ENCODE peak calls at places on chromosomes 11 and 22, in eight cellular contexts. K, O, L, M, X, G, B and V are unnamed samples.

GRCh38 chr11:33214187-33214586 is 43.0 kb upstream of the HIPK3 start:
- DNase-seq in K (no peak), O (no peak), L (no peak), M (no peak), X (no peak), G (no peak), B (no peak), V (no peak)

GRCh38 chr22:38461414-38462081 is 6.3 kb upstream of the KDELR3 start:
- DNase-seq in K (peak), O (no peak), L (no peak), M (peak), X (peak), G (peak), B (peak), V (peak)

GRCh38 chr11:61697093-61697492 is 16.9 kb downstream of the DAGLA start:
- DNase-seq in K (peak), O (no peak), L (no peak), M (no peak), X (no peak), G (no peak), B (no peak), V (peak)

GRCh38 chr11:88414385-88414861 is 76.9 kb upstream of the CTSC start:
- DNase-seq in K (no peak), O (no peak), L (no peak), M (peak), X (no peak), G (no peak), B (no peak), V (no peak)

GRCh38 chr11:72069200-72069599 is 11.1 kb downstream of the NUMA1 start:
- DNase-seq in K (no peak), O (no peak), L (no peak), M (no peak), X (no peak), G (no peak), B (no peak), V (no peak)

GRCh38 chr11:69204246-69205124 is 48.8 kb downstream of the SMIM38 start:
- DNase-seq in K (no peak), O (no peak), L (no peak), M (no peak), X (no peak), G (no peak), B (no peak), V (no peak)

GRCh38 chr11:86687083-86687799 is 14.8 kb upstream of the ME3 start:
- DNase-seq in K (no peak), O (no peak), L (no peak), M (peak), X (no peak), G (no peak), B (no peak), V (no peak)

GRCh38 chr22:30978304-30978962 is 9.4 kb downstream of the TUG1 start:
- DNase-seq in K (no peak), O (no peak), L (no peak), M (no peak), X (no peak), G (no peak), B (no peak), V (no peak)

GRCh38 chr22:34620832-34621231 is 445.1 kb upstream of the ISX start:
- DNase-seq in K (no peak), O (no peak), L (no peak), M (no peak), X (no peak), G (no peak), B (no peak), V (no peak)

GRCh38 chr11:130390071-130390758 is 38.2 kb downstream of the ADAMTS8 start:
- DNase-seq in K (no peak), O (no peak), L (no peak), M (no peak), X (no peak), G (peak), B (no peak), V (peak)

GRCh38 chr11:88508808-88509581 is 171.5 kb upstream of the CTSC start:
- DNase-seq in K (peak), O (no peak), L (no peak), M (no peak), X (peak), G (no peak), B (no peak), V (no peak)

GRCh38 chr11:43937434-43938411 is 4.7 kb upstream of the C11orf96 start:
- DNase-seq in K (no peak), O (no peak), L (peak), M (no peak), X (no peak), G (no peak), B (no peak), V (peak)

GRCh38 chr22:32499666-32500065 is 25.1 kb downstream of the FBXO7 start:
- DNase-seq in K (no peak), O (no peak), L (no peak), M (no peak), X (no peak), G (no peak), B (no peak), V (no peak)

GRCh38 chr11:44453871-44454270 is 111.6 kb upstream of the CD82 start:
- DNase-seq in K (no peak), O (no peak), L (no peak), M (no peak), X (no peak), G (no peak), B (no peak), V (no peak)

GRCh38 chr11:6438979-6439571 is 1.7 kb downstream of the HPX start:
- DNase-seq in K (no peak), O (no peak), L (no peak), M (peak), X (peak), G (peak), B (no peak), V (peak)

GRCh38 chr22:46267431-46268279 is at the start of gene TTC38:
- DNase-seq in K (peak), O (no peak), L (no peak), M (peak), X (peak), G (peak), B (peak), V (peak)

GRCh38 chr22:46693634-46694422 is 44.2 kb downstream of the CERK start:
- DNase-seq in K (no peak), O (no peak), L (no peak), M (no peak), X (no peak), G (no peak), B (no peak), V (no peak)

GRCh38 chr11:12669930-12670329 is 4.3 kb upstream of the TEAD1 start:
- DNase-seq in K (no peak), O (no peak), L (no peak), M (no peak), X (no peak), G (no peak), B (no peak), V (no peak)

GRCh38 chr22:43270314-43270908 is 72.8 kb downstream of the SCUBE1 start:
- DNase-seq in K (no peak), O (no peak), L (no peak), M (no peak), X (peak), G (no peak), B (no peak), V (no peak)

GRCh38 chr22:37090920-37091688 is 18.4 kb downstream of the TMPRSS6 start:
- DNase-seq in K (no peak), O (no peak), L (no peak), M (no peak), X (no peak), G (no peak), B (no peak), V (no peak)

GRCh38 chr11:17786824-17787525 is 52.4 kb downstream of the KCNC1 start:
- DNase-seq in K (peak), O (no peak), L (no peak), M (no peak), X (no peak), G (no peak), B (no peak), V (peak)

GRCh38 chr11:116892374-116892773 is 55.0 kb upstream of the APOA1 start:
- DNase-seq in K (no peak), O (no peak), L (no peak), M (no peak), X (no peak), G (no peak), B (no peak), V (no peak)

GRCh38 chr11:117218133-117218915 is 13.5 kb downstream of the PCSK7 start:
- DNase-seq in K (no peak), O (no peak), L (no peak), M (peak), X (no peak), G (no peak), B (peak), V (no peak)

GRCh38 chr11:22049276-22049675 is 143.6 kb upstream of the ANO5 start:
- DNase-seq in K (no peak), O (no peak), L (no peak), M (no peak), X (no peak), G (no peak), B (no peak), V (no peak)

GRCh38 chr22:46719921-46720320 is 18.1 kb downstream of the CERK start:
- DNase-seq in K (no peak), O (no peak), L (no peak), M (no peak), X (no peak), G (no peak), B (no peak), V (no peak)

GRCh38 chr11:10920205-10920604 is 62.4 kb upstream of the ZBED5 start:
- DNase-seq in K (no peak), O (no peak), L (no peak), M (no peak), X (no peak), G (no peak), B (no peak), V (peak)

GRCh38 chr11:2768471-2769408 is 68.9 kb upstream of the KCNQ1OT1 start:
- DNase-seq in K (no peak), O (peak), L (peak), M (peak), X (no peak), G (peak), B (no peak), V (peak)

GRCh38 chr11:68353118-68353517 is 40.7 kb downstream of the LRP5 start:
- DNase-seq in K (no peak), O (no peak), L (no peak), M (no peak), X (no peak), G (no peak), B (no peak), V (no peak)

GRCh38 chr11:83206221-83206620 is 12.7 kb downstream of the ANKRD42 start:
- DNase-seq in K (no peak), O (no peak), L (no peak), M (no peak), X (no peak), G (no peak), B (no peak), V (no peak)

GRCh38 chr11:12267921-12268320 is 109.5 kb upstream of the PARVA start:
- DNase-seq in K (no peak), O (no peak), L (no peak), M (no peak), X (no peak), G (no peak), B (no peak), V (no peak)

GRCh38 chr11:22830082-22830414 is 447 bp upstream of the SVIP start:
- DNase-seq in K (no peak), O (no peak), L (no peak), M (no peak), X (no peak), G (no peak), B (no peak), V (no peak)

GRCh38 chr22:44597616-44598015 is 99.6 kb upstream of the RTL6 start:
- DNase-seq in K (peak), O (no peak), L (no peak), M (no peak), X (no peak), G (no peak), B (no peak), V (peak)

GRCh38 chr22:37014415-37014806 is 4.8 kb downstream of the TST start:
- DNase-seq in K (no peak), O (no peak), L (no peak), M (no peak), X (no peak), G (no peak), B (no peak), V (no peak)

GRCh38 chr11:43747130-43747802 is 66.7 kb downstream of the HSD17B12 start:
- DNase-seq in K (no peak), O (no peak), L (no peak), M (no peak), X (no peak), G (no peak), B (no peak), V (no peak)

GRCh38 chr22:25067851-25068421 is 115.4 kb downstream of the KIAA1671 start:
- DNase-seq in K (peak), O (no peak), L (no peak), M (no peak), X (no peak), G (peak), B (no peak), V (no peak)

GRCh38 chr11:65186701-65187100 is 5.0 kb downstream of the CAPN1 start:
- DNase-seq in K (no peak), O (no peak), L (no peak), M (no peak), X (no peak), G (no peak), B (no peak), V (no peak)

GRCh38 chr11:58742981-58743880 is 11.5 kb upstream of the GLYAT start:
- DNase-seq in K (no peak), O (no peak), L (no peak), M (no peak), X (no peak), G (no peak), B (no peak), V (no peak)

GRCh38 chr11:9663699-9664275 is at the start of gene SWAP70:
- DNase-seq in K (peak), O (no peak), L (peak), M (peak), X (peak), G (peak), B (peak), V (peak)
- TF ChIP-seq CTCF in K (peak), O (peak), L (peak), M (peak), X (peak), G (peak), B (peak), V (peak)

DNA sequence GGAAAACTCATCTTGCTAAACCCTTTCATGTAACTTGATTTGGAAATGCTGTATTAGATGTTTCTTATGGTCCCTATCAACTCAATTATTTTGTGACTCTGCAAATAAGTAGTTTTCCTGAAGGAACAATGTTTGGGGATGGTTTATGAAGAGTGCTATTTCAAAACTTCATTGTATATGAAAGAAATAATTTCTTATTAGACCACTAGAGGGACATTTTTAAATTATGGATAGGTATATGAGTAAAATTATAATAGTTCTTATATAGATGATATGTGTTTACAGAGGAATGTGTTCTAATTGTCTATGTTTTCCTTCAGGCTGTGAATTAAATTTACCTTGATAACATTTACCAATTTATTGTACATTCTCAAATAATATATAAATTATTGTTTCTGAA is 509.4 kb upstream of the RAG2 start:
- DNase-seq in K (no peak), O (no peak), L (no peak), M (no peak), X (no peak), G (no peak), B (no peak), V (no peak)
- TF ChIP-seq CTCF in K (no peak), O (no peak), L (no peak), M (no peak), X (peak), G (no peak), B (no peak), V (peak)

GRCh38 chr11:45818961-45819605 is 14.1 kb downstream of the SLC35C1 start:
- DNase-seq in K (no peak), O (no peak), L (no peak), M (no peak), X (no peak), G (no peak), B (no peak), V (no peak)

GRCh38 chr11:45817191-45817590 is 12.2 kb downstream of the SLC35C1 start:
- DNase-seq in K (no peak), O (no peak), L (no peak), M (no peak), X (no peak), G (no peak), B (no peak), V (no peak)

GRCh38 chr11:45816614-45817013 is 11.7 kb downstream of the SLC35C1 start:
- DNase-seq in K (no peak), O (no peak), L (no peak), M (no peak), X (no peak), G (no peak), B (no peak), V (no peak)

GRCh38 chr11:45812581-45813548 is 7.9 kb downstream of the SLC35C1 start:
- DNase-seq in K (no peak), O (no peak), L (no peak), M (no peak), X (no peak), G (no peak), B (no peak), V (no peak)

GRCh38 chr11:45815747-45816146 is 10.8 kb downstream of the SLC35C1 start:
- DNase-seq in K (no peak), O (no peak), L (no peak), M (no peak), X (no peak), G (no peak), B (no peak), V (peak)
- TF ChIP-seq CTCF in K (no peak), O (no peak), L (no peak), M (no peak), X (no peak), G (no peak), B (no peak), V (peak)

GRCh38 chr11:79228417-79228755 is 212.4 kb downstream of the TENM4 start:
- DNase-seq in K (no peak), O (no peak), L (no peak), M (no peak), X (no peak), G (no peak), B (no peak), V (no peak)

GRCh38 chr11:79227308-79227707 is 213.5 kb downstream of the TENM4 start:
- DNase-seq in K (no peak), O (no peak), L (no peak), M (no peak), X (no peak), G (no peak), B (no peak), V (no peak)

GRCh38 chr11:79229047-79229446 is 211.8 kb downstream of the TENM4 start:
- DNase-seq in K (no peak), O (no peak), L (no peak), M (no peak), X (no peak), G (no peak), B (no peak), V (no peak)

GRCh38 chr11:79226136-79226535 is 214.7 kb downstream of the TENM4 start:
- DNase-seq in K (no peak), O (no peak), L (no peak), M (no peak), X (no peak), G (no peak), B (no peak), V (no peak)

DNA sequence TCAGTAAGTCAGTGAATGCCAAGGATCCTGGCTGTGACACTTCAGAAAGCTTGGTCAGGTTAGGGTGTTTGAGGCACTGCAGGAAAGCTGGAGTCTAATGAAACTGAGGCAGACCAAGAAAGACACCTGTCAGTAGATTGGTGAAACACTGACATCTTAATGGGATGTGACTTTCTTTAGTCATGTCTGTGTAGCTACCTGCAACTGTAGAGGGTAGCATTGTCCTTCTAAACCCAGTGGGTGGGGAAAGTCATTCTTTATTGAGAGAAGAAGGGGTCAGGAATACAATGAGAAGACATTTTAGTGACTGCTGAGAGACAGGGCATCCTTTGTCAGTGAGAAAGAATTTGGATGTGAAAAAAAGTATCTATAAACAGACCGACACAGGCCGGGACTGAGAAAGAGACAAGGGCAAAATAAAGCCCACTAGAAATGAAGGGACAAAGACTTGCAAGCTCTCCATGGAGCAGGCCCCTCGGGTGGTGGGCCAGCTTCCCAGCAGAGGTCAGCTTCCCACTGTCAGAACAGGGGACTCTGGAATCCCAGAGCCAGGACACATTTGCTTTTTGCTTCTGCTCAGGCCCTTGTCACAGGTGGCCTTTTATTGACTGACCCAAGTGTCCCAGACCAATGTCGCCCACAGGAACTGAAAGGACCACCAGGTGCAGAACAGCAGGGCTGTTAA is 213.0 kb downstream of the TENM4 start:
- DNase-seq in K (no peak), O (no peak), L (no peak), M (no peak), X (no peak), G (no peak), B (no peak), V (no peak)
- TF ChIP-seq CTCF in K (no peak), O (no peak), L (no peak), M (no peak), X (no peak), G (no peak), B (no peak), V (no peak)

GRCh38 chr11:34970033-34970432 is 53.6 kb downstream of the PDHX start:
- DNase-seq in K (no peak), O (no peak), L (no peak), M (no peak), X (no peak), G (no peak), B (no peak), V (no peak)
- TF ChIP-seq CTCF in K (no peak), O (no peak), L (no peak), M (no peak), X (no peak), G (no peak), B (no peak), V (no peak)